ENCODE peak calls at places on chromosomes 6 and 20, in nine cellular contexts. O is HCT116, P is GM23248, G is hepatocyte, T is DND-41, B is fibroblast of lung, Z is keratinocyte, J is H1, W is mammary epithelial cell. U is an unnamed sample.

GRCh38 chr20:51525241-51526104 is 17.0 kb downstream of the NFATC2 start:
- DNase-seq in Z (no peak), B (peak; percentile 28), J (no peak), O (no peak), G (no peak), P (no peak), W (no peak), T (no peak), U (no peak)

GRCh38 chr20:22402990-22403859 is 181.1 kb downstream of the FOXA2 start:
- DNase-seq in B (peak; percentile 4), Z (no peak), J (no peak), T (no peak), O (no peak), P (peak; percentile 13), W (no peak), G (peak; percentile 21), U (no peak)

GRCh38 chr20:22586645-22587310 is 2.4 kb upstream of the FOXA2 start:
- DNase-seq in Z (no peak), G (peak; percentile 81), T (no peak), J (peak; percentile 90), O (no peak), P (peak; percentile 30), B (no peak), W (no peak), U (no peak)

GRCh38 chr6:117352466-117353081 is 73.2 kb downstream of the ROS1 start:
- DNase-seq in W (peak; percentile 14), J (no peak), B (peak; percentile 27), G (peak; percentile 37), P (peak; percentile 43), T (no peak), Z (no peak), O (peak; percentile 24), U (peak; percentile 16)

GRCh38 chr6:28124350-28124970 is at the start of gene ZSCAN16:
- DNase-seq in W (peak; percentile 85), Z (no peak), J (peak; percentile 90), P (peak; percentile 94), G (peak; percentile 92), B (peak; percentile 85), O (peak; percentile 82), T (peak; percentile 58), U (peak; percentile 72)

GRCh38 chr20:41170386-41171105 is 33.2 kb downstream of the PLCG1 start:
- DNase-seq in O (no peak), G (no peak), J (no peak), P (no peak), W (no peak), B (no peak), Z (no peak), T (no peak), U (no peak)

GRCh38 chr20:46680684-46681031 is 8.6 kb downstream of the TP53RK start:
- DNase-seq in P (no peak), T (no peak), W (no peak), Z (no peak), B (no peak), J (no peak), O (no peak), G (no peak), U (no peak)

GRCh38 chr6:108157234-108157971 is 8.4 kb upstream of the NR2E1 start:
- DNase-seq in W (no peak), P (no peak), Z (no peak), B (no peak), T (no peak), G (no peak), J (peak; percentile 64), O (no peak), U (no peak)

GRCh38 chr6:24489881-24490280 is 503 bp upstream of the GPLD1 start:
- DNase-seq in O (no peak), J (no peak), Z (no peak), T (no peak), B (peak; percentile 49), W (peak; percentile 36), P (peak; percentile 15), G (peak; percentile 34), U (peak; percentile 34)

GRCh38 chr6:151757506-151757955 is 50.0 kb upstream of the ESR1 start:
- DNase-seq in B (no peak), Z (no peak), G (peak; percentile 15), W (no peak), T (no peak), P (no peak), O (no peak), J (no peak), U (no peak)

GRCh38 chr20:18857640-18858039 is 44.1 kb downstream of the SCP2D1 start:
- DNase-seq in G (no peak), P (peak; percentile 60), J (no peak), O (no peak), T (no peak), Z (no peak), B (peak; percentile 3), W (peak; percentile 68), U (peak; percentile 3)

GRCh38 chr20:49685161-49685601 is 28.5 kb downstream of the B4GALT5 start:
- DNase-seq in T (peak; percentile 11), Z (no peak), W (no peak), P (peak; percentile 56), O (no peak), G (no peak), B (no peak), J (no peak), U (no peak)

GRCh38 chr6:170038717-170039116 is 252.2 kb downstream of the DLL1 start:
- DNase-seq in W (no peak), Z (no peak), T (no peak), B (no peak), O (no peak), G (no peak), J (no peak), P (no peak), U (no peak)

GRCh38 chr6:170039156-170040114 is 251.4 kb downstream of the DLL1 start:
- DNase-seq in G (no peak), J (no peak), P (no peak), Z (no peak), T (no peak), W (no peak), B (no peak), O (no peak), U (no peak)

GRCh38 chr6:170036916-170037315 is 254.0 kb downstream of the DLL1 start:
- DNase-seq in J (no peak), W (no peak), T (no peak), B (no peak), O (no peak), P (no peak), Z (no peak), G (no peak), U (no peak)

GRCh38 chr6:170037541-170038250 is 253.2 kb downstream of the DLL1 start:
- DNase-seq in B (no peak), Z (no peak), J (no peak), G (no peak), W (peak; percentile 17), T (no peak), O (no peak), P (peak; percentile 61), U (no peak)

GRCh38 chr6:170038251-170038650 is 252.6 kb downstream of the DLL1 start:
- DNase-seq in P (no peak), W (no peak), Z (no peak), G (no peak), O (no peak), B (no peak), J (no peak), T (no peak), U (no peak)
- H3K9me3 ChIP-seq in P (no peaks in the 10 kb centered on the region), W (peaks cover 4% of the 10 kb centered on the region), Z (peaks cover 6% of the 10 kb centered on the region), G (no peaks in the 10 kb centered on the region), O (no peaks in the 10 kb centered on the region), B (no peaks in the 10 kb centered on the region), J (no peaks in the 10 kb centered on the region), T (peaks cover 10% of the 10 kb centered on the region), U (peaks cover 8% of the 10 kb centered on the region)

GRCh38 chr20:59300341-59301081 is at the start of gene EDN3:
- DNase-seq in O (no peak), P (peak; percentile 3), W (peak; percentile 6), J (peak; percentile 65), Z (no peak), B (no peak), T (no peak), G (peak; percentile 29), U (no peak)
- TF ChIP-seq EZH2 in O (no peak), P (no peak), W (no peak), J (peak; percentile 65), Z (no peak), B (no peak), T (no peak), G (no peak), U (no peak)

DNA sequence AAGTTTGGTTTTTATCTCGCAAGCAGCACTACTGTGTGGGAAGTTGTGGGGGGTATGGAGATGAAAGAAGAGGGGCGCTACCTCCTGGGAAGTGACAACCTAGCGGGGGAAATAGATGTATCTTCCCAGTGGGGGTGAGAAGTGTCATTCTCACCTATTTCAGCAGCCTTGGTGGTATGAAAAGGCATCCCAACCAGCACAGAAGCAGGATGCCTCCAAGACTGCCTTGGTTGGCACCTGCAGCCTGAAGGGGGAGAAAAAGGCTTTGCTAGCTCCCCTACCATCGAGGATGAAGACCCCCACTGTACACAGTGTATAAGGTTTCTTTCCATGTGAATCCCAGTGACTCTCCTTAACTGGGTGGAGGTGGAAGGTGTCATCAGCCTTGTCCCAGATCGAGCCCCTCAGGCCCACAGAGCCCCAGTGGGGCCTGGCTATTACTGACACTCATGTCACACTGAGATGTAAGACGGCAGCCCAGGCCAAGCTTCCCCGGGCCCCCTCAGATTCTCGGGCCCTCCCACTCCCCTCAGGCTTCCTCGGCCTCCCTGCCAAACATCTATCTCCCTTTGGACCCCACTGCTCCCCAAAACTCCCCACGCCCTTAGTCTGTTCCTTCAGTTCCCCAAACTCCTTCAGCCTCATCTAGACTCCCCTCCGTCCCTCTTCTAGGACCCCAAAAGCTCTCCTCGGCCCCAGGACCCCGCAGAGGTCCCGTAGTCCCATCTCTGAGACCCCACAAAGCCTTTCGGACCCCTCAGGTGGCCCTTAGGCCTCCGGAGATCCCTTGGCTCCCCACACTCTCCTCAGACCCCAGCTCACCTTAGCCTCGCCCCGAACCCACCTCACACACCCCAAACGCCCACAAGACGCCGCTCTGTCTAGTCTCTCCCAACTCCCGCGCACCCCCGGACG is 688 bp downstream of the COMMD7 start:
- DNase-seq in B (no peak), P (no peak), Z (no peak), O (no peak), G (peak; percentile 42), J (peak; percentile 58), W (no peak), T (peak; percentile 49), U (no peak)
- H2AFZ ChIP-seq in B (peak overlapping the region; percentile 55), P (peak overlapping the region; percentile 90), Z (peak overlapping the region; percentile 78), O (no peak overlapping the region), G (peak overlapping the region; percentile 95), J (no peak overlapping the region), W (peak overlapping the region; percentile 83), T (peak overlapping the region; percentile 92), U (peak overlapping the region; percentile 82)

GRCh38 chr6:165092881-165093595 is 216.4 kb downstream of the C6orf118 start:
- DNase-seq in P (no peak), G (no peak), O (no peak), B (no peak), J (no peak), W (no peak), T (no peak), Z (no peak), U (no peak)

GRCh38 chr6:165096209-165096608 is 213.2 kb downstream of the C6orf118 start:
- DNase-seq in J (no peak), W (no peak), O (no peak), Z (no peak), P (no peak), T (no peak), G (no peak), B (no peak), U (no peak)

GRCh38 chr6:165098165-165098564 is 211.2 kb downstream of the C6orf118 start:
- DNase-seq in T (no peak), J (no peak), P (peak; percentile 32), W (no peak), G (no peak), O (no peak), Z (no peak), B (no peak), U (no peak)

GRCh38 chr6:165091121-165091785 is 218.2 kb downstream of the C6orf118 start:
- DNase-seq in T (no peak), P (peak; percentile 54), B (no peak), G (no peak), Z (no peak), W (no peak), O (no peak), J (no peak), U (no peak)

GRCh38 chr6:165096868-165097267 is 212.5 kb downstream of the C6orf118 start:
- DNase-seq in B (peak; percentile 11), G (no peak), O (no peak), J (no peak), W (no peak), T (no peak), P (peak; percentile 73), Z (no peak), U (no peak)
- H3K9me3 ChIP-seq in B (no peaks in the 10 kb centered on the region), G (no peaks in the 10 kb centered on the region), O (no peaks in the 10 kb centered on the region), J (peaks cover 3% of the 10 kb centered on the region), W (no peaks in the 10 kb centered on the region), T (peaks cover 5% of the 10 kb centered on the region), P (no peaks in the 10 kb centered on the region), Z (peaks cover 5% of the 10 kb centered on the region), U (no peaks in the 10 kb centered on the region)

U was measured in astrocyte.